ENCODE peak calls at places on chromosomes 12 and 14, in six cellular contexts. P is glutamatergic neuron; O is heart left ventricle; B is GM19239; A is adrenal gland; J is stimulated activated CD4-positive, alpha-beta T cell treated with anti-CD3 and anti-CD28 coated beads, Interleukin-4, amount 100 ng/mL, for 48 hours. Y is an unnamed sample.

GRCh38 chr12:132196038-132196872 is 52.0 kb downstream of the NOC4L start:
- DNase-seq in J (no peak), B (no peak), P (peak; percentile 14), A (no peak), O (peak; percentile 39), Y (no peak)

GRCh38 chr14:92316937-92317336 is 6.0 kb upstream of the SLC24A4 start:
- DNase-seq in J (no peak), P (no peak), O (no peak), B (no peak), A (no peak), Y (no peak)

GRCh38 chr14:20455355-20456300 is 602 bp downstream of the APEX1 start:
- DNase-seq in O (peak; percentile 58), J (peak; percentile 75), P (no peak), B (no peak), A (peak; percentile 85), Y (no peak)

GRCh38 chr12:75759842-75760260 is 248.4 kb upstream of the KRR1 start:
- DNase-seq in P (no peak), O (no peak), J (no peak), B (no peak), A (no peak), Y (no peak)

GRCh38 chr12:124738636-124739467 is 124.8 kb downstream of the SCARB1 start:
- DNase-seq in P (no peak), A (no peak), B (no peak), J (no peak), O (no peak), Y (no peak)

GRCh38 chr14:50677527-50678063 is 9.5 kb upstream of the SAV1 start:
- DNase-seq in A (no peak), J (no peak), P (no peak), B (no peak), O (no peak), Y (no peak)

GRCh38 chr12:12194206-12194605 is 72.6 kb downstream of the LRP6 start:
- DNase-seq in J (no peak), B (no peak), A (no peak), O (no peak), P (no peak), Y (no peak)

GRCh38 chr14:53273671-53274072 is 120.5 kb upstream of the DDHD1 start:
- DNase-seq in P (no peak), B (no peak), A (no peak), O (peak; percentile 40), J (no peak), Y (no peak)

GRCh38 chr12:40271981-40272664 is 47.3 kb downstream of the LRRK2 start:
- DNase-seq in B (no peak), J (no peak), P (no peak), O (no peak), A (no peak), Y (no peak)

GRCh38 chr12:57063991-57064725 is 14.2 kb upstream of the MYO1A start:
- DNase-seq in B (no peak), O (no peak), A (no peak), J (peak; percentile 43), P (no peak), Y (no peak)

GRCh38 chr12:85814116-85814515 is 22.1 kb downstream of the RASSF9 start:
- DNase-seq in P (no peak), A (no peak), B (no peak), O (no peak), J (no peak), Y (no peak)

GRCh38 chr14:68976160-68977067 is 2.7 kb downstream of the ACTN1 start:
- DNase-seq in A (no peak), O (no peak), B (no peak), J (no peak), P (no peak), Y (no peak)

GRCh38 chr14:94601961-94602391 is 10.2 kb upstream of the SERPINA3 start:
- DNase-seq in J (no peak), A (peak; percentile 90), P (no peak), B (no peak), O (no peak), Y (no peak)

GRCh38 chr14:94773017-94773681 is 3.2 kb upstream of the GSC start:
- DNase-seq in O (no peak), B (no peak), P (peak; percentile 54), J (no peak), A (no peak), Y (no peak)

GRCh38 chr12:105076913-105077312 is 7.3 kb downstream of the ALDH1L2 start:
- DNase-seq in A (no peak), B (no peak), O (no peak), P (no peak), J (no peak), Y (no peak)

GRCh38 chr14:99230271-99231141 is 41.5 kb downstream of the BCL11B start:
- DNase-seq in B (no peak), A (no peak), P (no peak), O (no peak), J (peak; percentile 67), Y (peak; percentile 89)

GRCh38 chr12:32661706-32662105 is 17.4 kb upstream of the DNM1L start:
- DNase-seq in B (no peak), P (no peak), O (no peak), J (no peak), A (no peak), Y (no peak)

GRCh38 chr12:106645074-106645421 is 62.2 kb downstream of the RFX4 start:
- DNase-seq in O (no peak), J (no peak), A (no peak), P (no peak), B (no peak), Y (no peak)

GRCh38 chr14:77868552-77869300 is 68.8 kb downstream of the ADCK1 start:
- DNase-seq in P (no peak), O (no peak), A (no peak), B (no peak), J (no peak), Y (no peak)

GRCh38 chr12:124675881-124676688 is 108.7 kb upstream of the NCOR2 start:
- DNase-seq in P (peak; percentile 37), J (no peak), B (no peak), O (no peak), A (peak; percentile 85), Y (no peak)

GRCh38 chr14:75196064-75196463 is 19.7 kb upstream of the TMED10 start:
- DNase-seq in B (no peak), O (no peak), P (no peak), J (no peak), A (no peak), Y (no peak)

GRCh38 chr12:122062832-122063690 is 15.5 kb upstream of the MLXIP start:
- DNase-seq in J (no peak), P (no peak), O (no peak), B (no peak), A (peak; percentile 75), Y (no peak)

GRCh38 chr12:124024263-124024678 is 51.3 kb downstream of the ZNF664 start:
- DNase-seq in J (no peak), P (no peak), O (no peak), B (no peak), A (no peak), Y (no peak)

GRCh38 chr12:27780612-27781408 is 774 bp upstream of the MANSC4 start:
- DNase-seq in B (peak; percentile 9), P (peak; percentile 20), A (peak; percentile 56), O (no peak), J (no peak), Y (no peak)

GRCh38 chr12:41724216-41724615 is 420.5 kb downstream of the GXYLT1 start:
- DNase-seq in B (no peak), J (no peak), O (no peak), A (no peak), P (no peak), Y (no peak)

GRCh38 chr12:75825686-75826085 is 205.9 kb downstream of the PHLDA1 start:
- DNase-seq in A (no peak), P (no peak), B (no peak), O (no peak), J (no peak), Y (no peak)

GRCh38 chr12:47102845-47103666 is 23.3 kb upstream of the AMIGO2 start:
- DNase-seq in O (no peak), A (peak; percentile 41), P (no peak), B (no peak), J (no peak), Y (no peak)

GRCh38 chr14:57364659-57365450 is 25.5 kb upstream of the NAA30 start:
- DNase-seq in B (no peak), A (no peak), P (no peak), O (no peak), J (no peak), Y (no peak)

GRCh38 chr14:104913413-104913812 is 11.3 kb upstream of the PLD4 start:
- DNase-seq in O (no peak), P (no peak), A (no peak), J (no peak), B (no peak), Y (no peak)

GRCh38 chr14:101442451-101442850 is 118.8 kb upstream of the DIO3 start:
- DNase-seq in A (no peak), P (no peak), B (no peak), J (peak; percentile 46), O (no peak), Y (no peak)

GRCh38 chr14:95313707-95314106 is 6.0 kb downstream of the CLMN start:
- DNase-seq in O (no peak), J (no peak), P (no peak), A (peak; percentile 59), B (peak; percentile 36), Y (no peak)

GRCh38 chr14:101849125-101849524 is 87.6 kb downstream of the PPP2R5C start:
- DNase-seq in O (no peak), P (no peak), A (no peak), B (peak; percentile 38), J (no peak), Y (no peak)

GRCh38 chr12:62995097-62995496 is 60.1 kb upstream of the PPM1H start:
- DNase-seq in J (no peak), B (no peak), A (no peak), O (no peak), P (no peak), Y (no peak)

GRCh38 chr14:50395448-50395847 is 1.2 kb downstream of the CDKL1 start:
- DNase-seq in B (no peak), P (no peak), J (no peak), A (peak; percentile 75), O (no peak), Y (no peak)

GRCh38 chr12:2295941-2296461 is 243.2 kb downstream of the CACNA1C start:
- DNase-seq in B (no peak), A (no peak), J (no peak), O (no peak), P (no peak), Y (no peak)

GRCh38 chr12:6399884-6400670 is 16.1 kb downstream of the LTBR start:
- DNase-seq in B (no peak), O (no peak), P (no peak), J (no peak), A (no peak), Y (no peak)

GRCh38 chr14:95545769-95546168 is 10.9 kb downstream of the GLRX5 start:
- DNase-seq in P (no peak), J (no peak), O (no peak), A (no peak), B (no peak), Y (no peak)

GRCh38 chr12:8950702-8951478 is 1.4 kb upstream of the M6PR start:
- DNase-seq in B (no peak), P (no peak), A (no peak), O (no peak), J (no peak), Y (no peak)